ENCODE peak calls at places on chromosomes 5 and 9, in four cellular contexts. R is coronary artery, L is fibroblast of the aortic adventitia, G is IMR-90. U is an unnamed sample.

GRCh38 chr5:131536849-131537448 is 98.1 kb downstream of the RAPGEF6 start:
- DNase-seq in R (no peak), L (no peak), G (no peak), U (no peak)

GRCh38 chr5:141303756-141304155 is at the start of gene SLC25A2:
- DNase-seq in R (no peak), L (no peak), G (no peak), U (no peak)

GRCh38 chr5:146165469-146165868 is 17.0 kb downstream of the LARS1 start:
- DNase-seq in R (no peak), L (no peak), G (peak), U (no peak)

GRCh38 chr9:23769307-23769935 is 56.6 kb downstream of the ELAVL2 start:
- DNase-seq in R (no peak), L (no peak), G (peak), U (no peak)

GRCh38 chr5:151155149-151155776 is 2.3 kb downstream of the ANXA6 start:
- DNase-seq in R (no peak), L (no peak), G (peak), U (peak)

GRCh38 chr9:115115924-115116323 is 2.0 kb downstream of the TNC start:
- DNase-seq in R (no peak), L (peak), G (peak), U (no peak)

GRCh38 chr5:163976691-163977090 is 471.3 kb downstream of the MAT2B start:
- DNase-seq in R (no peak), L (peak), G (peak), U (no peak)

GRCh38 chr5:14779975-14780374 is 91.6 kb downstream of the ANKH start:
- DNase-seq in R (no peak), L (no peak), G (no peak), U (no peak)

GRCh38 chr5:141729387-141730006 is 47.5 kb upstream of the ARAP3 start:
- DNase-seq in R (no peak), L (no peak), G (no peak), U (no peak)

GRCh38 chr5:137700282-137700680 is 35.6 kb downstream of the KLHL3 start:
- DNase-seq in R (no peak), L (no peak), G (peak), U (peak)

GRCh38 chr9:77707696-77708095 is 59.6 kb upstream of the GNA14 start:
- DNase-seq in R (peak), L (peak), G (peak), U (peak)

GRCh38 chr5:164354138-164354751 is 848.8 kb downstream of the MAT2B start:
- DNase-seq in R (no peak), L (no peak), G (no peak), U (no peak)

GRCh38 chr5:19314840-19315239 is 673.2 kb downstream of the CDH18 start:
- DNase-seq in R (no peak), L (peak), G (no peak), U (no peak)

GRCh38 chr9:120947222-120947621 is 20.6 kb upstream of the TRAF1 start:
- DNase-seq in R (no peak), L (no peak), G (no peak), U (no peak)
- H3K4me3 ChIP-seq in R (no peak), L (no peak), G (no peak), U (no peak)

DNA sequence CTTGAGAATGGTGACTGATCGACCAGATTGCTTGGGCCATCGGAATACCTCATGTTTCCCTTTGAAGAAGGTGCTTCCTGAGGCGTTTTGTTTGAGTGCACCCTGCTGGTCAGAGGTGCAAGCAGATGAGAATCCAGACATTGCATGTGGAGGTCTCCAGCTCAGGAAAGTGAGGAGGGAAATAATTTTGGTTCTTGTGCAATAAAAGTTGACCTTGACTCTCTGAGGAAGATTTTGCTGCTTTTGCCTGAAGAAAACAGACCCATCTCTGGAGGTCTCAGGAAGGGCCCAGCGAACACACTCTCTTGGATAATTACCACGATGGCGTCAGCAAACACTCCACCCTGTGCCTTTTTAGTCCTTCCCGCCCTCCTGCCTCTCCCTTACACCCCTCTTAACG is 69.7 kb downstream of the GRAMD2B start:
- DNase-seq in R (no peak), L (no peak), G (peak), U (peak)
- TF ChIP-seq CTCF in R (no peak), L (peak), G (peak), U (peak)

DNA sequence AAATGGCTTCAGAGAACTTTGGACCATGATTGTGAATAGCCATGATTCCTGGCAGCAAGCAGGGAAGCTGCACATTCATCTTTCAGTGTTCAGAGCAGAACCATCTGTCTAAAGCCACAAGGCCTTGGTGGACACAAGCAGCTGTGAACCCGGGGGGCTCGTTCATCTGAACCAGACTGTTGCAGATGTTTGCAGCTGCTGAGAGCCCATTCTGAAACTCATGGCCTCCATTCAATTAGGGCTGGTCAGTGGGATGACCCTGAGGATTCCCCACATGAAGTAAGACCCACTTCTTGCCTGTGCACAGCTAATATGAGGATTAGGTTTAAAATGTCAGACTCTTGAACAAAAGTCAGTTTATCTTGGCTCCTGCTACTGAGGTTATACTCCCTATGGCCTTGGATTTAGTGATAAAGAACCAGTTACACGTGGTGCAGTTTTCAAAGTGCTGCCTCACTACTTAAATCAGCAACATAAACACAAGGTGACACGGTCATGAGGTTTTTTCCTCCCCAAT is 109.8 kb upstream of the IFNK start:
- DNase-seq in R (no peak), L (no peak), G (no peak), U (no peak)
- H3K4me3 ChIP-seq in R (peak), L (no peak), G (no peak), U (no peak)

GRCh38 chr9:130692365-130692764 is 1.2 kb upstream of the EXOSC2 start:
- DNase-seq in R (no peak), L (no peak), G (no peak), U (no peak)
- TF ChIP-seq CTCF in R (no peak), L (peak), G (peak), U (peak)

GRCh38 chr9:22413884-22414283 is 32.7 kb upstream of the DMRTA1 start:
- DNase-seq in R (no peak), L (peak), G (no peak), U (peak)

GRCh38 chr9:22416692-22417060 is 29.9 kb upstream of the DMRTA1 start:
- DNase-seq in R (no peak), L (peak), G (no peak), U (no peak)

GRCh38 chr9:22415941-22416691 is 30.5 kb upstream of the DMRTA1 start:
- DNase-seq in R (no peak), L (peak), G (no peak), U (no peak)
- H3K4me3 ChIP-seq in R (no peak), L (no peak), G (no peak), U (no peak)

GRCh38 chr9:98745470-98745869 is 36.7 kb upstream of the GABBR2 start:
- DNase-seq in R (no peak), L (no peak), G (no peak), U (no peak)

GRCh38 chr9:98742325-98743280 is 33.9 kb upstream of the GABBR2 start:
- DNase-seq in R (no peak), L (peak), G (peak), U (peak)

GRCh38 chr9:98740226-98740881 is 31.6 kb upstream of the GABBR2 start:
- DNase-seq in R (no peak), L (no peak), G (no peak), U (no peak)

GRCh38 chr9:98743818-98744611 is 35.3 kb upstream of the GABBR2 start:
- DNase-seq in R (no peak), L (no peak), G (no peak), U (no peak)

DNA sequence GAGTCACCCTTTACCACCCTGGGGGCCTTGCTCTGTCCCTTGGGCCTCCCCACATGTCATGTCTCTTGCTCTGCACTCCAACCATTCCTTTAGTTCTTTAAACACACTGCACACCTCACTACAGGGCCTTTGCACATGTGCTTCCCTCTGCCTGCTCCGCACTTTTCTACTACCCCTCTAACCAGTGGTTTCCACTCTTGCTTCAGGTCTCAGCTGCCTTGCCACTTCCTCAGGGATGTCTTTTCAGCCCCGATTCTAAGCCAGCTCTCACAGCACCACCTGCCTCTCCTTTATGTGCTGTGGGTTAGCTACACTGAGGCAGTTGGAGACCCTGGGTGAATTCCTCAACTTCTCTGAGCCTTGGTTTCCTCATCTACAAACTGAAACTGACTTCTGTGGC is 34.6 kb upstream of the GABBR2 start:
- DNase-seq in R (no peak), L (no peak), G (no peak), U (no peak)
- TF ChIP-seq CTCF in R (no peak), L (no peak), G (no peak), U (no peak)

GRCh38 chr9:14316574-14317304 is 2.8 kb upstream of the NFIB start:
- DNase-seq in R (no peak), L (peak), G (no peak), U (no peak)

GRCh38 chr9:14314424-14314928 is 535 bp upstream of the NFIB start:
- DNase-seq in R (peak), L (peak), G (peak), U (peak)

GRCh38 chr9:14317667-14318255 is 3.8 kb upstream of the NFIB start:
- DNase-seq in R (no peak), L (no peak), G (no peak), U (no peak)

GRCh38 chr9:14314929-14315753 is 1.2 kb upstream of the NFIB start:
- DNase-seq in R (peak), L (peak), G (peak), U (peak)

GRCh38 chr9:14315754-14316573 is 2.0 kb upstream of the NFIB start:
- DNase-seq in R (peak), L (peak), G (no peak), U (peak)
- H3K4me3 ChIP-seq in R (peak), L (peak), G (peak), U (peak)

DNA sequence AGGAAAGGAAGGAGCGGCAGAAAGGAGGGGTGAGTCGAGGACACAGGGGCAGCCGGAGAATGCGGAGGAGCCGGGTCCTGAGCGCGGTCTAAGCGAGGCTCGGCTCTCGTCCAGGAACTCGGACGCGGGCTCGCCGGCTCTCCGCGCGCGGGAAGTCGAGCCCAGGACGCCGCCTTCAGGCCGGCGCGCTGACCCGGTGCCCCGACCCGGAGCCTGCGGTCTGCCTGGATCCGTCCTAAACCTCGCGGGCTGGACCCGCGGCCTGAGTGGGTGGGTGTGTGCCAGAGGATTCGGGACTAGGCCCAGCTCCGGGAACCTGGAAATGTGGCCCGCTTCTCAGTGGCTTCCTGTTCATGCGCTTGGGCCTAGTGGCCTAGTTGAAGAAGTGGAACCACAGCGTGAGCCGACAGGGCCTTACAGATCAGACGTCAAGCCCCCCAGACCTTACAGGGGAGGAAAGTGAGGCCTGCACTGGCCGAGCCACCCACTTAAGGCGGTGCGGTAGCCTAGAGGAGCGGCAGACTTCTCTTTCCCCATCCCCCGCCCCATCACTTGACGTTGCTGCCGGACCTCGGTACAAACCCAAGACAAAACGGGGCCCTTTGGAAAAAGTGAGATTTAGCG is 1.2 kb downstream of the CDKN2B-AS1 start:
- DNase-seq in R (peak), L (no peak), G (peak), U (peak)
- TF ChIP-seq CTCF in R (no peak), L (no peak), G (peak), U (peak)

GRCh38 chr9:18493361-18494015 is 19.5 kb downstream of the ADAMTSL1 start:
- DNase-seq in R (no peak), L (peak), G (peak), U (no peak)

GRCh38 chr9:18489861-18490260 is 15.9 kb downstream of the ADAMTSL1 start:
- DNase-seq in R (no peak), L (peak), G (peak), U (peak)

GRCh38 chr9:18492612-18493011 is 18.7 kb downstream of the ADAMTSL1 start:
- DNase-seq in R (no peak), L (peak), G (no peak), U (no peak)

GRCh38 chr9:18487620-18488019 is 13.7 kb downstream of the ADAMTSL1 start:
- DNase-seq in R (no peak), L (peak), G (no peak), U (no peak)

DNA sequence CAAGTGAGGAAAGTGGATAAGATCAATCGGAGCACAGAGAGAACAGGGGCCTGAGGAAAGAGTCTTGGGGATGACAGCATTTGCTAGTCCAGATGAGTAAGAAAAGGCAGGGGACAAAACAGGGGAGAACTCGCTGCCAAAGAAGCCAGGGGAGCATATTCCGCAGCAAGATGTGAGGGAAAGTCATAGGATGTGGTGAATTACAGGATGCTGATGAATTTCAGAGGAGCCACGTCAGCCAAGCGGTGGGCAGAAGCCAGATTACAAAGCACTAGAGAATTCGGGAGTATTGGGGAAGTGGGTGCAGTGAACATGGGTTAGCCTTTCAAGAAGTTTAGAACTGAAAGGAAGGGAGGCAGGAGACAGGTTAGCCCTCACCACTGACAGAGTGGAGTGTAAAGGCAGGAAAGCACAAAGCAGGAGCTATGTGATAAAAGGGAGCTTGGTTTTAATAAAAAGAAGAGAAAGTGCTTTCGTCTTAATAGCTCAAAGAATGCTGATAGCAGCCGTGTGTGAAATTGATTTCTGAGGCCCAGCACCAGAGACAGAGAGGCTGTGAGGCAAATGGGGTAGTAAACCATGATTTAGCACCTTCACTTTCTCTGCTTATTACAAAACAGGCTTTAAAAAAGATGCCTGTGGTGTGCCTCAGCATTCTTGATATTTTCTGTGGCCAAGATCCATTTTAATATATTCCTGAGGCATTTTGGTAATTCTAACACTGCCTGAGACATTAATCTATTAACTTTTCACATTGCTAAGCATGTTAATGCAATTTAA is 16.8 kb downstream of the ADAMTSL1 start:
- DNase-seq in R (peak), L (peak), G (peak), U (peak)
- H3K4me3 ChIP-seq in R (peak), L (peak), G (peak), U (peak)

GRCh38 chr9:132447346-132447745 is 37.3 kb downstream of the CFAP77 start:
- DNase-seq in R (no peak), L (no peak), G (no peak), U (no peak)
- TF ChIP-seq CTCF in R (no peak), L (no peak), G (no peak), U (peak)